ENCODE peak calls at places on chromosomes 5 and 9, in seven cellular contexts. Q is pancreas, L is tibial artery, J is cardiac fibroblast, S is thyroid gland, D is choroid plexus epithelial cell, B is fibroblast of lung. O is an unnamed sample.
A peak's percentile ranks its signal among the peaks of the same experiment; 100 is the strongest.

GRCh38 chr5:3394877-3395599 is 200.6 kb upstream of the IRX1 start:
- DNase-seq in L (no peak), B (no peak), Q (no peak), S (no peak), J (no peak), D (no peak), O (no peak)

GRCh38 chr9:17453751-17454150 is 125.1 kb upstream of the SH3GL2 start:
- DNase-seq in J (no peak), B (peak; percentile 20), Q (no peak), D (no peak), L (no peak), S (no peak), O (no peak)

GRCh38 chr5:93378073-93378472 is 202.9 kb downstream of the NR2F1-AS1 start:
- DNase-seq in Q (no peak), D (peak; percentile 78), L (no peak), B (peak; percentile 88), S (no peak), J (peak; percentile 75), O (no peak)

GRCh38 chr9:84466580-84467285 is 126.2 kb upstream of the SLC28A3 start:
- DNase-seq in J (no peak), S (no peak), Q (no peak), D (no peak), B (no peak), L (no peak), O (no peak)

GRCh38 chr5:156474251-156474650 is 147.3 kb downstream of the SGCD start:
- DNase-seq in B (peak; percentile 40), S (peak; percentile 52), Q (no peak), D (no peak), J (peak; percentile 23), L (peak; percentile 66), O (no peak)

GRCh38 chr5:97224112-97224750 is 41.2 kb upstream of the RIOK2 start:
- DNase-seq in S (no peak), L (no peak), Q (no peak), B (peak; percentile 69), D (peak; percentile 49), J (peak; percentile 28), O (no peak)

GRCh38 chr5:86565197-86565789 is 52.4 kb upstream of the COX7C start:
- DNase-seq in D (no peak), S (no peak), B (no peak), Q (no peak), J (no peak), L (no peak), O (no peak)

GRCh38 chr9:37645903-37646506 is 4.7 kb upstream of the FRMPD1 start:
- DNase-seq in B (no peak), Q (no peak), S (no peak), D (no peak), L (no peak), J (no peak), O (no peak)

GRCh38 chr9:104779946-104780539 is 16.1 kb downstream of the NIPSNAP3B start:
- DNase-seq in B (no peak), D (no peak), S (no peak), J (no peak), Q (no peak), L (no peak), O (no peak)

GRCh38 chr5:169268019-169268418 is 32.9 kb downstream of the SLIT3 start:
- DNase-seq in D (no peak), L (no peak), B (no peak), S (no peak), Q (no peak), J (no peak), O (no peak)

GRCh38 chr5:169263591-169263990 is 37.3 kb downstream of the SLIT3 start:
- DNase-seq in B (no peak), L (no peak), Q (no peak), D (no peak), S (no peak), J (no peak), O (no peak)

GRCh38 chr5:169270827-169271226 is 30.1 kb downstream of the SLIT3 start:
- DNase-seq in J (no peak), B (no peak), Q (no peak), D (no peak), L (no peak), S (no peak), O (no peak)

GRCh38 chr5:169265888-169266287 is 35.1 kb downstream of the SLIT3 start:
- DNase-seq in Q (no peak), J (peak; percentile 12), D (peak; percentile 30), S (no peak), B (no peak), L (no peak), O (peak; percentile 2)
- TF ChIP-seq CTCF in Q (no peak), J (no peak), D (peak; percentile 40), S (no peak), B (no peak), L (no peak), O (peak; percentile 39)

GRCh38 chr5:39217365-39218281 is 1.7 kb downstream of the FYB1 start:
- DNase-seq in L (peak; percentile 80), J (peak; percentile 91), S (peak; percentile 76), D (peak; percentile 91), B (peak; percentile 60), Q (peak; percentile 48), O (peak; percentile 80)
- H3K4me3 ChIP-seq in L (no peak overlapping the region), J (no peak overlapping the region), S (no peak overlapping the region), D (no peak overlapping the region), B (no peak overlapping the region), Q (no peak overlapping the region), O (no peak overlapping the region)

DNA sequence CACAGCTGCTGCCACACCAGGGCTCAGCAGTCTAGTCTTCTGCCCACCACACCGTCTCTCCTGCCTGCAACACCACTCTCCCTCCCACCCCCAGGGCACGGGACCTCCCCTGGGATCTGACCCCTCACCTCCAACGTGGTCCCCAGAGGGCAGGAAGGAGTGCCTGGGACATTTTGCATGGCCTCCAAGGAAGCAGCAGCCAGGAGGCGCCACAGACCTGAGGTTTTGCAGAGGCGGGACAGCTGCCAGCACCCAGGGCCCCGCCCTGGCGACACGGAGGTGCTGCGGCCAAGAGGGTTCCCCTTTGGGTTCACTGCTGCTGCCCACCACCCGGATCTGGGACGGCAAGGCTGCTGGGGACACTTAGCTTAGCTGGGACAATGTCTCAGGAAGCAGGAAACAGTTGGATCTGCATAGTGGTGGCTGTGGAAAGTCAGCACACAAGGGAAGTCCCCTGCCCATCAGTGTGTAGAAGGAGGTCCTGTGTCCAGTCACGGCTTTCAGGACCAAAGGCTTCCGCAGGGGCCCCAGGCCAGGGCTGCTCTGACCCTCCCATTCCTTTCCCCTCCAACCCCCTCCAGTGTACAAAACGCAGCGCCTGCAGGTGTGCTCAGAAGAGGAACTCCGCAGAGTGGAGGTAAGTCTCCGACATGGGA is 13.8 kb downstream of the PROP1 start:
- DNase-seq in Q (peak; percentile 37), D (no peak), L (no peak), S (no peak), B (no peak), J (no peak), O (no peak)
- TF ChIP-seq CTCF in Q (no peak), D (peak; percentile 33), L (no peak), S (no peak), B (no peak), J (peak; percentile 12), O (peak; percentile 36)

GRCh38 chr5:157670662-157671591 is at the start of gene C5orf52:
- DNase-seq in Q (peak; percentile 14), L (no peak), S (peak; percentile 19), B (peak; percentile 51), J (peak; percentile 39), D (peak; percentile 22), O (peak; percentile 37)
- H3K4me3 ChIP-seq in Q (peak within 1 kb of the TSS; percentile 36), L (peak within 1 kb of the TSS; percentile 50), S (no peak within 1 kb of the TSS), B (peak within 1 kb of the TSS; percentile 57), J (peak within 1 kb of the TSS; percentile 66), D (peak within 1 kb of the TSS; percentile 75), O (peak within 1 kb of the TSS; percentile 47)